ENCODE peak calls at places on chromosome 11, in four cellular contexts. A is neural progenitor cell, W is GM23248, H is fibroblast of lung. T is an unnamed sample.

GRCh38 chr11:130881475-130882137 is 34.7 kb downstream of the SNX19 start:
- DNase-seq in A (no peak), W (no peak), H (no peak), T (no peak)

GRCh38 chr11:108636222-108636621 is 28.6 kb upstream of the DDX10 start:
- DNase-seq in A (no peak), W (no peak), H (no peak), T (no peak)

GRCh38 chr11:37710031-37710430 is 1112.0 kb upstream of the RAG2 start:
- DNase-seq in A (no peak), W (no peak), H (peak; percentile 91), T (peak; percentile 63)

GRCh38 chr11:44509291-44509690 is 56.2 kb upstream of the CD82 start:
- DNase-seq in A (peak; percentile 76), W (no peak), H (no peak), T (no peak)

GRCh38 chr11:110123003-110123402 is 29.8 kb downstream of the ZC3H12C start:
- DNase-seq in A (no peak), W (peak; percentile 53), H (peak; percentile 86), T (peak; percentile 46)

GRCh38 chr11:44437122-44437521 is 127.2 kb upstream of the ALX4 start:
- DNase-seq in A (no peak), W (no peak), H (no peak), T (no peak)

GRCh38 chr11:131977231-131977630 is 606.8 kb downstream of the NTM start:
- DNase-seq in A (peak; percentile 40), W (peak; percentile 83), H (peak; percentile 89), T (peak; percentile 90)

GRCh38 chr11:106217456-106217855 is 140.0 kb downstream of the AASDHPPT start:
- DNase-seq in A (no peak), W (peak; percentile 18), H (no peak), T (peak; percentile 50)

GRCh38 chr11:84899134-84899533 is 728.0 kb downstream of the DLG2 start:
- DNase-seq in A (no peak), W (peak; percentile 56), H (peak; percentile 30), T (peak; percentile 51)

GRCh38 chr11:18865951-18866350 is 73.3 kb downstream of the MRGPRX1 start:
- DNase-seq in A (peak; percentile 70), W (no peak), H (no peak), T (no peak)

GRCh38 chr11:132177106-132177505 is 806.7 kb downstream of the NTM start:
- DNase-seq in A (peak; percentile 67), W (peak; percentile 60), H (peak; percentile 57), T (peak; percentile 66)

GRCh38 chr11:62612366-62613274 is at the start of the genes EML3 and ROM1:
- DNase-seq in A (peak; percentile 97), W (peak; percentile 87), H (peak; percentile 74), T (peak; percentile 90)

GRCh38 chr11:1572200-1573076 is at the start of gene DUSP8:
- DNase-seq in A (peak; percentile 92), W (peak; percentile 93), H (peak; percentile 74), T (peak; percentile 96)

GRCh38 chr11:45777127-45777969 is 27.6 kb upstream of the SLC35C1 start:
- DNase-seq in A (no peak), W (peak; percentile 55), H (no peak), T (peak; percentile 71)

GRCh38 chr11:15836801-15837200 is 519.5 kb downstream of the SOX6 start:
- DNase-seq in A (no peak), W (no peak), H (no peak), T (no peak)

GRCh38 chr11:96061730-96062524 is 138.0 kb upstream of the MTMR2 start:
- DNase-seq in A (no peak), W (peak; percentile 65), H (peak; percentile 73), T (peak; percentile 55)

DNA sequence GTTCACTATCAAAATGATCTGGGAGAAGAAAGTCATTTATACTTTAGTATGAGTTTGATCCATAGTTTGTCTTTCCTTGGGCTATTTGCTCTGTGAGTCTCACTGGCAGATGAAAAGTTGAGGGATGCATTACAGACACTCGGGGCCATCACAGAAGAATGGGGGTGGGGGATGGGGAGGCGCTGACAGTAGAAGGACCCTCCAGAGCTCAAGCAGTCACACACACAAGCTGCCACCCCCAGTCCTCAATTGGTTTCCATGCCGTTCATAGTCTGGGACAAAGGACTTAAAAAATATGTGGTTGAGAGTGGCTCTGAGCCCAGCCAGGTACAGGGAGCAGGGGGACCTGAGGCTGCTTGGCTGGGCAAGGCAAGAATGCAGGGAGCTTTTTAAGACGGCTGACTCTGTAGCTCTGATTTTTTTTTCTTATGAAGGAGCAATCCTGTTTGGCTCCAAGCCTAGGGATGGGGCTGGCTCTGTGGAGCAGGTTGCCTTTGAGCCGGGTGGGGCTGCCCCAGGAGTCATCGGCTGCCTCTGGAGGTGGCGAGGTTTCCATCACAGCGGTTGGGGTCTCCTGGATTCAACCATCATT is 13.3 kb upstream of the ANO1 start:
- DNase-seq in A (no peak), W (no peak), H (no peak), T (no peak)
- H3K9ac ChIP-seq in A (no peak overlapping the region), W (no peak overlapping the region), H (no peak overlapping the region), T (no peak overlapping the region)

DNA sequence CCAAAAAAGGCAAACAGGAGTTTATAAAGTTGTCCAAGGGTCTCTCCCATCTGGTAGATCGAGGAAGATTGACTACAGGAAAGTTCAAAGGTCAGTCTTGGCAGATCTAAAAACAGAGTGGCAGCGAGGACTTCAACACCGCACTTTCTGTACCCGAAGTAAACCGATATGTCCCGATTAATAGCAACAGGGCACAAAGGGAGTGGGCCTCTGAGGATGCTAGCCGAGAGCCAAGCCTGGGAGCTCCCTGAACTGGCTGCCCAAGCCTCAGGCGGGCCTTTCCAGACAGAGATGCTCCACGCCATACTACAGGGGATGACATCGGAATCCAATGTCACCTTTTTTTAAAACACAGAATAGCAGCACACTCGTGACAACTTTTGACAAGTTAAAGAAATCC is 2.5 kb downstream of the FGF4 start:
- DNase-seq in A (no peak), W (no peak), H (no peak), T (no peak)
- H3K27me3 ChIP-seq in A (peaks cover 69% of the 10 kb centered on the region), W (peaks cover 52% of the 10 kb centered on the region), H (peaks cover 36% of the 10 kb centered on the region), T (peaks cover 54% of the 10 kb centered on the region)

GRCh38 chr11:128728767-128729587 is 35.1 kb downstream of the FLI1 start:
- DNase-seq in A (peak; percentile 66), W (no peak), H (no peak), T (no peak)
- H3K4me1 ChIP-seq in A (peaks cover 38% of the 10 kb centered on the region), W (peaks cover 7% of the 10 kb centered on the region), H (peaks cover 2% of the 10 kb centered on the region), T (no peaks in the 10 kb centered on the region)

GRCh38 chr11:35841733-35842132 is 102.1 kb upstream of the LDLRAD3 start:
- DNase-seq in A (no peak), W (no peak), H (no peak), T (no peak)

GRCh38 chr11:35838071-35838470 is 105.8 kb upstream of the LDLRAD3 start:
- DNase-seq in A (no peak), W (no peak), H (peak; percentile 33), T (peak; percentile 22)

GRCh38 chr11:35836185-35836584 is 107.7 kb upstream of the LDLRAD3 start:
- DNase-seq in A (no peak), W (no peak), H (no peak), T (no peak)
- H3K9ac ChIP-seq in A (no peak overlapping the region), W (no peak overlapping the region), H (no peak overlapping the region), T (no peak overlapping the region)

DNA sequence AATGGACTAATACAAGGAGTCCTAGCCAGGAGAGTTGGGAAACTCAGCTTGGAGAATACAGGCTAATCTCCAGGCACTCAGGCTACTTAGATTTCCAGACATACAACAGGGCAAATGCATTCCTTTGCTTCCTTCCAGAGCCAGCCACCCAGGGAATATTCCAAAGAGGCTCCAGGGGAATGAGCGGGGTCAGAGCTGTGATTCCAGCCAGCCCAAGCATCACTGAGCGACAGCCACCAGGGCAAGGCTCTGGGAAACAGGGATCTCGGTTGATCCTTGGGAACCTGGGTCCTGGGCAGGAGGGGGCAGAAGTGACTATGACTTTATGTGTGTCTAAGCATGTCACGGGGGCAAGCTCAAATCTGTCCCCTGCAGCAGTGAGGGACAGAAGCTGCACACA is 112.3 kb upstream of the LMO1 start:
- DNase-seq in A (peak; percentile 28), W (no peak), H (no peak), T (no peak)
- H3K27me3 ChIP-seq in A (no peaks in the 10 kb centered on the region), W (peaks cover 23% of the 10 kb centered on the region), H (no peaks in the 10 kb centered on the region), T (peaks cover 19% of the 10 kb centered on the region)

GRCh38 chr11:68269414-68270081 is 2.2 kb downstream of the C11orf24 start:
- DNase-seq in A (no peak), W (peak; percentile 93), H (peak; percentile 95), T (peak; percentile 78)
- H3K4me1 ChIP-seq in A (peaks cover 5% of the 10 kb centered on the region), W (peaks cover 22% of the 10 kb centered on the region), H (peaks cover 7% of the 10 kb centered on the region), T (peaks cover 23% of the 10 kb centered on the region)

GRCh38 chr11:8732748-8733241 is 50.2 kb downstream of the RPL27A start:
- DNase-seq in A (no peak), W (peak; percentile 91), H (peak; percentile 84), T (peak; percentile 77)

GRCh38 chr11:8733847-8734246 is 51.3 kb downstream of the RPL27A start:
- DNase-seq in A (no peak), W (no peak), H (no peak), T (no peak)

GRCh38 chr11:8730697-8731020 is 48.1 kb downstream of the RPL27A start:
- DNase-seq in A (no peak), W (no peak), H (no peak), T (no peak)

GRCh38 chr11:8731647-8732188 is 49.1 kb downstream of the RPL27A start:
- DNase-seq in A (no peak), W (no peak), H (no peak), T (no peak)

DNA sequence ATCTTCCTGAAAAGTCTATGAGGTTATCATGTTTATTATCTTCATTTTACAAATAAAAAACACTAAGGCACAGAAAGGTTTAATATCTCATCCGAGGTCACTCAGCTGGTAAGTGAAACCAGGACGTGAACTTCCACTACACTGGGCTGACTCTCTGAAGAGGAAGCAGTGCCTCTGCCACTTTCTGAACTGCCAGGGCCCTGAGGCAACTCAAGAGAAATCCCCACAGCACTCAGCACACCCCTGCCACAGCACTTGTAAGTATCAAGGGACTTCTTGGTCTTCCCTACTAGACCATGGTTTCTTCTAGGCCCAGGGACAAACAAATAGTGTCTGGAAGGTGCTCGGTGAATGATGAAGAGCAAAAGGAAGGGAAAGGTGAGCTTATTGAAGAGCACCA is 49.7 kb downstream of the RPL27A start:
- DNase-seq in A (no peak), W (peak; percentile 15), H (no peak), T (peak; percentile 48)
- H3K9ac ChIP-seq in A (no peak overlapping the region), W (no peak overlapping the region), H (no peak overlapping the region), T (peak overlapping the region; percentile 27)

DNA sequence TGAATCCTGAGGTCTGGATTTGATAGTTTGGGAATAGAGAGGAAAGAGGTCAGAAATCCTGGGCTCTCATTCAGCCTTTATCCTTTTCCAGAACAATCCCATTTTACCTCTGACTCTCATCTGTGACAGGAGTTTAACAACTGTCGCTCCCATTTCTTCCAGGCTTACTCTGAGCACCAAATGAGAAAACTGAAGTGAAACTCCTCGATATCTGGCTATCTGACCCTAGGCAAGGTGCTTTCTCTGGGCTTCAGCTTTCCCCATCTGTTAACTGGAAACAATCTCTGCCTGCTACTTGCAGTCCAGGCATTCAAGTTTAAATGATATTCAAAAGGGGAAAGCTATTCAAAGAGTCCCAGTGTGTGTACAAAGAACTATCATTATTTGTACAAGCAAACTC is 50.1 kb downstream of the NRXN2 start:
- DNase-seq in A (no peak), W (no peak), H (no peak), T (no peak)
- H3K27me3 ChIP-seq in A (peaks cover 47% of the 10 kb centered on the region), W (peaks cover 29% of the 10 kb centered on the region), H (peaks cover 25% of the 10 kb centered on the region), T (peaks cover 39% of the 10 kb centered on the region)

GRCh38 chr11:3153291-3153861 is 11.7 kb downstream of the OSBPL5 start:
- DNase-seq in A (no peak), W (peak; percentile 91), H (peak; percentile 95), T (peak; percentile 70)
- H3K4me1 ChIP-seq in A (peaks cover 33% of the 10 kb centered on the region), W (peaks cover 52% of the 10 kb centered on the region), H (peaks cover 38% of the 10 kb centered on the region), T (peaks cover 50% of the 10 kb centered on the region)

T was measured in adipocyte.